ENCODE peak calls at places on chromosomes 13 and 19, in five cellular contexts. S, A, T, I and J are unnamed samples. For H3K36me3, the result is how much of the 10 kb centered on the place peaks cover.

GRCh38 chr19:48351341-48351752 is 12.4 kb downstream of the TMEM143 start:
- DNase-seq in S (peak), A (peak), T (peak), I (peak), J (peak)

GRCh38 chr13:31733066-31733465 is 6.3 kb upstream of the RXFP2 start:
- DNase-seq in S (no peak), A (no peak), T (no peak), I (no peak), J (no peak)

GRCh38 chr19:45154064-45154827 is 6.5 kb downstream of the NKPD1 start:
- DNase-seq in S (no peak), A (no peak), T (no peak), I (no peak), J (no peak)

GRCh38 chr19:49422407-49423277 is 599 bp downstream of the PTH2 start:
- DNase-seq in S (no peak), A (no peak), T (peak), I (peak), J (no peak)

GRCh38 chr13:102651892-102652291 is 43.0 kb downstream of the METTL21C start:
- DNase-seq in S (no peak), A (no peak), T (no peak), I (no peak), J (peak)

GRCh38 chr13:27712421-27712820 is 79.9 kb upstream of the GSX1 start:
- DNase-seq in S (no peak), A (peak), T (peak), I (no peak), J (no peak)

GRCh38 chr19:50994129-50994528 is 7.3 kb downstream of the KLK8 start:
- DNase-seq in S (no peak), A (no peak), T (no peak), I (no peak), J (no peak)

GRCh38 chr13:52195052-52195837 is 35.8 kb upstream of the NEK3 start:
- DNase-seq in S (peak), A (peak), T (peak), I (peak), J (peak)

GRCh38 chr19:49987159-49987698 is 26.3 kb upstream of the SIGLEC11 start:
- DNase-seq in S (peak), A (peak), T (peak), I (peak), J (peak)

GRCh38 chr19:30406220-30406944 is 34.2 kb downstream of the ZNF536 start:
- DNase-seq in S (no peak), A (peak), T (peak), I (peak), J (no peak)

GRCh38 chr13:33258437-33259193 is 26.9 kb downstream of the STARD13 start:
- DNase-seq in S (no peak), A (no peak), T (no peak), I (no peak), J (no peak)

GRCh38 chr19:34075661-34076091 is 96.6 kb upstream of the LSM14A start:
- DNase-seq in S (no peak), A (no peak), T (no peak), I (no peak), J (no peak)

GRCh38 chr19:18233224-18233825 is 7.1 kb upstream of the PDE4C start:
- DNase-seq in S (no peak), A (peak), T (peak), I (peak), J (no peak)

GRCh38 chr13:26784704-26785639 is 24.4 kb upstream of the GPR12 start:
- DNase-seq in S (peak), A (peak), T (no peak), I (peak), J (no peak)

GRCh38 chr19:30739394-30739793 is 367.2 kb downstream of the ZNF536 start:
- DNase-seq in S (no peak), A (no peak), T (no peak), I (no peak), J (no peak)

GRCh38 chr19:40603071-40603718 is 2.0 kb downstream of the LTBP4 start:
- DNase-seq in S (no peak), A (no peak), T (no peak), I (peak), J (no peak)

GRCh38 chr19:38543807-38544568 is 73.8 kb downstream of the MAP4K1 start:
- DNase-seq in S (peak), A (peak), T (peak), I (no peak), J (peak)

GRCh38 chr13:40910324-40911050 is 108.6 kb downstream of the ELF1 start:
- DNase-seq in S (no peak), A (no peak), T (no peak), I (no peak), J (no peak)

GRCh38 chr13:26855071-26855470 is 94.5 kb upstream of the GPR12 start:
- DNase-seq in S (no peak), A (no peak), T (no peak), I (no peak), J (no peak)

GRCh38 chr13:59176775-59177174 is 987.0 kb downstream of the DIAPH3 start:
- DNase-seq in S (no peak), A (no peak), T (no peak), I (no peak), J (no peak)

GRCh38 chr13:25165664-25166063 is 6.4 kb downstream of the AMER2 start:
- DNase-seq in S (no peak), A (no peak), T (no peak), I (no peak), J (no peak)

GRCh38 chr13:111295896-111296295 is 24.5 kb upstream of the TEX29 start:
- DNase-seq in S (no peak), A (no peak), T (no peak), I (no peak), J (peak)

GRCh38 chr13:111289251-111289650 is 31.2 kb upstream of the TEX29 start:
- DNase-seq in S (no peak), A (no peak), T (no peak), I (peak), J (no peak)

GRCh38 chr13:111292710-111293485 is 27.5 kb upstream of the TEX29 start:
- DNase-seq in S (no peak), A (no peak), T (no peak), I (no peak), J (no peak)

GRCh38 chr13:111288276-111288675 is 32.2 kb upstream of the TEX29 start:
- DNase-seq in S (no peak), A (no peak), T (no peak), I (no peak), J (no peak)

GRCh38 chr13:111291908-111292307 is 28.5 kb upstream of the TEX29 start:
- DNase-seq in S (no peak), A (no peak), T (no peak), I (no peak), J (no peak)
- H3K36me3 ChIP-seq in S (under half), A (under half), T (half or more), I (under half), J (under half)

DNA sequence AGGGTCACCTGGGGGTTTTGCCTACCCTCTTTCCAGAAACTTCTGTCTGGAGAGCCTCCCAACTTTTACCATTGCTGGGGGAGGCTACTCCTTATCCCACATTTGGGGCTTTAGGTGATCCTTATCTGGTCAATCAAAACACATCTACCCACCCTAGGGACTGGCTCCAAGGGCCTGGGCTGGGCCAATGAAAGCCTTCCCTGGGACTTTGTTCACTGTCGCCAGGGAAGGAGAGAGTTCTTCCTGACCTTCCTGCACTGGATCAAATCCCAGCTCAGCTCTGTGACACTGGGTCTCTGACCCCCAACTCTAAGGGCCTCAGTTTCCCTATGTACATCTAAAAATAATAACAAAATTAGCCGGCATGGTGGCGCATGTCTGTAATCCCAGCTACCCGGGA is 11.1 kb downstream of the DOCK6 start:
- DNase-seq in S (no peak), A (no peak), T (no peak), I (no peak), J (no peak)
- H3K36me3 ChIP-seq in S (under half), A (under half), T (under half), I (under half), J (under half)

GRCh38 chr19:19642506-19643157 is 825 bp downstream of the GMIP start:
- DNase-seq in S (no peak), A (peak), T (no peak), I (peak), J (no peak)
- H3K36me3 ChIP-seq in S (under half), A (under half), T (under half), I (under half), J (under half)

GRCh38 chr19:13040916-13041292 is 45.6 kb downstream of the NFIX start:
- DNase-seq in S (no peak), A (no peak), T (no peak), I (no peak), J (no peak)

GRCh38 chr19:13037718-13038117 is 42.4 kb downstream of the NFIX start:
- DNase-seq in S (no peak), A (no peak), T (no peak), I (no peak), J (no peak)

GRCh38 chr19:13038306-13039210 is 43.3 kb downstream of the NFIX start:
- DNase-seq in S (no peak), A (no peak), T (no peak), I (no peak), J (no peak)

GRCh38 chr19:13040232-13040915 is 45.1 kb downstream of the NFIX start:
- DNase-seq in S (no peak), A (no peak), T (no peak), I (no peak), J (no peak)

GRCh38 chr19:13039211-13039789 is 44.0 kb downstream of the NFIX start:
- DNase-seq in S (no peak), A (no peak), T (no peak), I (no peak), J (no peak)
- H3K36me3 ChIP-seq in S (under half), A (under half), T (under half), I (under half), J (under half)

DNA sequence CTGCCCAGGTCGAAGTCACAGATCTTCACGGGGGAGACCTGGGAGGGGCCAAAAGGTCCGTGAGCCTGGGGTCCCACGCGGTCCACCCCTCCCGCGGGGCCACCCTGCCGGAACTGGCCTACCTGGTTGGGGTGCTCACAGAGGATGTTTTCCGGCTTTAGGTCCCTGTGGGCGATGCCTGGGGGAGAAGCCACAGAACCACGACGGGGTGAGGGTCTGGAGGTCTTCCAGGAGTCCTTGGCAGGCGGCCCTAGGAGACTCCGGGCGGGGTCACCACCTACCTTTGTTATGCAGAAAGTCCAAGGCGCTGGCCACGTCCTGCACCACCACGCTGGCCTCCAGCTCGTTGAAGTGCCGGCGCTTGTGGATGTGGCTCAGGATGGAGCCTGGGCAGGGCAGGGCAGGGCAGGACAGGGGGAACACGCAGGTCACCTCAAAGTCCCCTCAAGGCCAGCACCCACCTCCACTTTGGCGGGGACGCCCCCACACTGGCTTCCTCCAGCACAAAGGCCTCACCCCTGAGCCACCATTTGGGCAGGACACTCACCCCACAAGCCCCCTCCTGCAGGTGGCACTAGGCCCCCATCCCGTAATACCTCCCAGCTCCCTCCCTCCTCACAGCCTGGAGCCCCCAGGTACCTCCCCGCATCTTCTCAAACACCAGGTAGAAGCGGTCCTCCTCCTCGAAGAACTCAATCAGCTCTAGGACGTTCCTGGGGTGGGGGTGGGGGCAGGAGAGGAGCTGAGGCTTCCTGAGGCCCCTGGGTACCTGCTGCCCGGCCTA is 8.4 kb downstream of the MKNK2 start:
- DNase-seq in S (peak), A (peak), T (peak), I (peak), J (peak)
- H3K36me3 ChIP-seq in S (under half), A (under half), T (half or more), I (under half), J (under half)